ENCODE peak calls at places on chromosome 4, in six cellular contexts. V is uterus, E is A549, Q is prostate gland, X is endothelial cell of umbilical vein, U is tibial nerve. H is an unnamed sample. For H3K4me1, the result is how much of the 10 kb centered on the place peaks cover.

GRCh38 chr4:103753868-103754653 is 34.3 kb upstream of the TACR3 start:
- DNase-seq in U (no peak), X (no peak), Q (no peak), V (no peak), E (no peak), H (no peak)

GRCh38 chr4:118033148-118034060 is 882 bp upstream of the NDST3 start:
- DNase-seq in V (no peak), E (peak), Q (peak), U (no peak), X (peak), H (peak)

GRCh38 chr4:8186883-8187282 is 12.2 kb upstream of the SH3TC1 start:
- DNase-seq in V (no peak), E (no peak), U (no peak), Q (no peak), X (no peak), H (no peak)

GRCh38 chr4:15917297-15917696 is 21.2 kb downstream of the FGFBP1 start:
- DNase-seq in U (no peak), V (no peak), E (no peak), Q (no peak), X (no peak), H (no peak)

GRCh38 chr4:124708517-124709300 is 3.8 kb downstream of the ANKRD50 start:
- DNase-seq in Q (no peak), X (peak), U (no peak), V (no peak), E (no peak), H (no peak)

GRCh38 chr4:55398966-55399365 is 3.2 kb downstream of the TMEM165 start:
- DNase-seq in X (peak), U (no peak), V (no peak), E (no peak), Q (no peak), H (no peak)

GRCh38 chr4:145587088-145587487 is 32.1 kb upstream of the MMAA start:
- DNase-seq in Q (no peak), X (no peak), V (no peak), U (no peak), E (no peak), H (no peak)

GRCh38 chr4:151117371-151117962 is 18.0 kb downstream of the RPS3A start:
- DNase-seq in X (peak), Q (peak), U (peak), E (peak), V (peak), H (peak)

GRCh38 chr4:88660446-88661294 is 37.0 kb downstream of the NAP1L5 start:
- DNase-seq in V (no peak), U (no peak), X (no peak), Q (no peak), E (peak), H (no peak)

GRCh38 chr4:142420461-142421095 is 425.5 kb downstream of the INPP4B start:
- DNase-seq in X (peak), E (no peak), V (no peak), U (no peak), Q (no peak), H (no peak)

GRCh38 chr4:140373328-140374129 is at the start of gene SCOC:
- DNase-seq in Q (peak), X (peak), V (peak), U (peak), E (peak), H (peak)
- TF ChIP-seq POLR2A in Q (peak), X (peak), V (peak), U (peak), E (peak), H (no peak)

GRCh38 chr4:75727073-75727472 is 2.7 kb downstream of the USO1 start:
- DNase-seq in Q (no peak), U (no peak), V (no peak), X (no peak), E (no peak), H (no peak)
- H3K4me1 ChIP-seq in Q (under half), U (half or more), V (under half), X (under half), E (under half), H (under half)

DNA sequence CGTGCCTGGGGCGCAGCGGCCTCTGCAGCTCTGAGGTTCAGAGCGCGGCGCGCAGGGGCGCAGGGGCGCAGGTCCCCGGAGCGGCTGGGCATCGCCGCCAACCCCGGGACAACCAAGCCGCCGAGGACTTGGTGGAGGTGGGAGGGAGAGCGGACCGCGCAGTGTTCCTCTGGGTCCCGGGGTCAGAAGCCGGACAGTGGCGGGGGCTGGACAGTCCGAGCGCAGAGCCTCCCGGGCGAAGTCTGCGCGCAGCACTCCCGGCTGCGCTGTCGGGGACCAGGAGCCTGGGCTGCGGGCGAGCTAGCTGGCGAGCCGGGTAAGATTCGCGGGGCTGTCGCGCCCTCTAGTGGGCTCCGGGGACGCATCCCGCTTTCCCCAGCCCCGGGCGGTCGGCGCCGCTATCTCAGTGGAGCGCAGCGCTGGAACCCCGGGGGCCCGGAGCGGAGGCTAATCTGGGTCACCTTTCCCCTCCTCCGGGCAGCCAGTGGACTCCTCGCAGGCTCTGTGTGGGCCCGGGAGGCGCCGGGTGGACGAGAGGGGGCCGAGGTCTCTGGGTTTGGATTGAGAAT is 4.1 kb downstream of the PDGFRA start:
- DNase-seq in X (peak), V (peak), E (peak), Q (peak), U (peak), H (peak)
- TF ChIP-seq POLR2A in X (no peak), V (no peak), E (peak), Q (no peak), U (peak), H (no peak)

GRCh38 chr4:75659512-75660031 is 13.6 kb downstream of the G3BP2 start:
- DNase-seq in Q (no peak), X (no peak), V (no peak), E (no peak), U (no peak), H (no peak)

GRCh38 chr4:75655562-75655961 is 17.6 kb downstream of the G3BP2 start:
- DNase-seq in E (no peak), U (no peak), X (no peak), Q (no peak), V (no peak), H (no peak)

GRCh38 chr4:75654905-75655304 is 18.3 kb downstream of the G3BP2 start:
- DNase-seq in X (no peak), E (no peak), V (no peak), Q (no peak), U (no peak), H (no peak)

GRCh38 chr4:75658881-75659280 is 14.3 kb downstream of the G3BP2 start:
- DNase-seq in Q (no peak), E (peak), V (no peak), U (no peak), X (peak), H (no peak)

DNA sequence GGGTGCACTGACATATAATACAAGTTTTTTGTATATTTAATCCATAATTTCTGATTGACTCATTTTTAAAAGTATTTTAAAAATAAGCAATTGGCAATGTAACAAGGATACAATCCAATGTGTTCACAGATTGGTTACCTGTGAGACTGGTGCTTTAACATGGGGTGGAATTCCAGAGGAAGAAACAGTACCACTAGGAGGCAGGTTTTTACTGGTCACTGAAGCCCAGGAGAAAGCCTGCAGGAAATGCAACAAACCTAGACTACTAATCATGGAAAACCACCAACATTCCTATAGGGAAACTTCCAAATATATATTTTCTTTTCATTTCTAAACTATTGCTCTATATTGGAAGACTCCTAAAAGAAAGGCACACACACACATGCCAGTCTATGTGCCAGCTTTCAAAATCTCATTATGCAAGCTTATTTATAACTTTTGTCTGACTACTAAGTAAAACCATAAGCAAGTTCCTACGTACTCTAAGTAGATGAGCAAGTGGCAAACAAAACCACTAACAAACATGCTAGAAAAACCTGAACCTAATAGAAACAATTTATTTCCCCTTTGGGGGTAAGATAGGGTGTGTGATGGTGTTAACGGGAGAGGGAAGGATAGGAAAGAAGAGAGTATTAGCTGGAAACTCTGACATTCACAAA is 19.2 kb downstream of the G3BP2 start:
- DNase-seq in Q (no peak), X (peak), V (no peak), U (no peak), E (peak), H (no peak)
- H3K4me1 ChIP-seq in Q (under half), X (under half), V (under half), U (under half), E (under half), H (under half)

GRCh38 chr4:157983300-157983699 is 189.5 kb downstream of the GASK1B start:
- DNase-seq in X (peak), V (no peak), U (no peak), Q (no peak), E (no peak), H (no peak)
- TF ChIP-seq POLR2A in X (no peak), V (no peak), U (no peak), Q (no peak), E (no peak), H (no peak)

GRCh38 chr4:3408793-3409330 is 32.9 kb upstream of the HGFAC start:
- DNase-seq in E (no peak), X (no peak), Q (no peak), V (peak), U (no peak), H (no peak)
- H3K4me1 ChIP-seq in E (under half), X (under half), Q (under half), V (under half), U (under half), H (under half)

DNA sequence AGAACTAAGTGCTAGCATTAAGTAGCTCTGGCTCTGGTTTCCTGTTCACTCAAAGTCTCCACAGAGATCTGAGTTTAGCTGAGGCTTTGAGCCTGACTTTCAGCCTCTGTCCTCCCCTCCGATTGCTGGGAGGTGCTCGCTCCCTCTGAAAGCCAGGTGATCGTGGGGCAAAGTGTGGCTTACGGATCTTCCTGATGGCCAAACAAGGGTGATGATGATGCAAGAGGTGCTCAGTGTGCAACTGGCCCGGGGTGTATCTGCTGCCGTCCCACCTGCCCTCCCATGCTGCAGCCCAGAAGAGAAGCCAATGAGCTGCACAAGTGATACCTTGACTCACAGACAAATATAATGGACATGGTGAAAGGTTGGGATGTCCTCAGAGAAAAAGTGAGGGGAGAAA is 169.2 kb upstream of the TBC1D9 start:
- DNase-seq in Q (no peak), E (no peak), V (no peak), X (no peak), U (no peak), H (no peak)
- TF ChIP-seq POLR2A in Q (no peak), E (no peak), V (no peak), X (no peak), U (no peak), H (no peak)